ENCODE peak calls at places on chromosomes 6 and 20, in six cellular contexts. O is astrocyte, U is NCI-H2081, S is NCI-H1694 treated with DMSO at 0.1 percent for 48 hours, R is astrocyte of the spinal cord, E is Kasumi-1. X is an unnamed sample.
A peak's percentile ranks its signal among the peaks of the same experiment; 100 is the strongest.

GRCh38 chr6:19988555-19988954 is 151.4 kb downstream of the ID4 start:
- DNase-seq in E (peak; percentile 20), S (no peak), O (peak; percentile 21), U (no peak), R (peak; percentile 3), X (peak; percentile 19)

GRCh38 chr6:111358454-111358853 is 124.6 kb downstream of the REV3L start:
- DNase-seq in R (no peak), U (no peak), E (no peak), S (no peak), O (peak; percentile 22), X (peak; percentile 65)

GRCh38 chr20:9978395-9979004 is 56.3 kb upstream of the ANKEF1 start:
- DNase-seq in S (peak; percentile 76), U (peak; percentile 79), O (peak; percentile 83), R (peak; percentile 89), E (peak; percentile 88), X (peak; percentile 84)

GRCh38 chr6:44226368-44227137 is 3.2 kb downstream of the SLC29A1 start:
- DNase-seq in S (no peak), E (peak; percentile 18), R (no peak), U (no peak), O (no peak), X (no peak)

GRCh38 chr20:32792316-32792715 is 27.4 kb upstream of the MAPRE1 start:
- DNase-seq in E (peak; percentile 47), R (no peak), U (no peak), O (peak; percentile 60), S (no peak), X (no peak)

GRCh38 chr20:58570181-58570859 is 55.1 kb upstream of the APCDD1L start:
- DNase-seq in R (no peak), E (no peak), O (no peak), S (no peak), U (no peak), X (no peak)

GRCh38 chr6:140203611-140204553 is 829.4 kb upstream of the CITED2 start:
- DNase-seq in O (peak; percentile 52), E (no peak), U (no peak), S (no peak), R (peak; percentile 55), X (no peak)

GRCh38 chr6:16712250-16712930 is 48.9 kb downstream of the ATXN1 start:
- DNase-seq in R (no peak), E (peak; percentile 22), O (no peak), U (no peak), S (no peak), X (no peak)

GRCh38 chr6:70166088-70166958 is 136.6 kb downstream of the COL9A1 start:
- DNase-seq in O (peak; percentile 0), S (peak; percentile 49), E (peak; percentile 43), U (peak; percentile 69), R (peak; percentile 32), X (peak; percentile 28)

GRCh38 chr6:25787469-25787868 is 32.9 kb downstream of the SLC17A4 start:
- DNase-seq in E (no peak), U (no peak), S (no peak), O (no peak), R (no peak), X (no peak)

GRCh38 chr6:36700812-36701211 is 3.2 kb downstream of the RAB44 start:
- DNase-seq in U (no peak), E (no peak), O (no peak), R (no peak), S (no peak), X (no peak)

X was measured in renal cortical epithelial cell.